ENCODE peak calls at places on chromosomes 4 and X, in nine cellular contexts. L is occipital lobe, S is aorta, A is A549, K is left colon, N is GM04504, G is NCI-H2081, Q is choroid plexus epithelial cell, Y is heart right ventricle. O is an unnamed sample.

GRCh38 chr4:78343682-78344081 is 207.9 kb upstream of the ANXA3 start:
- DNase-seq in N (no peak), Q (no peak), K (no peak), Y (no peak), S (no peak), G (no peak), L (peak), A (no peak), O (no peak)

GRCh38 chr4:90186229-90186628 is 59.0 kb downstream of the CCSER1 start:
- DNase-seq in A (no peak), N (no peak), Y (no peak), L (no peak), S (no peak), Q (no peak), G (no peak), K (no peak), O (no peak)

GRCh38 chr4:76996445-76996844 is 46.9 kb downstream of the SEPTIN11 start:
- DNase-seq in A (no peak), Q (no peak), N (no peak), Y (no peak), L (no peak), S (no peak), G (no peak), K (no peak), O (no peak)

GRCh38 chr4:154465085-154465484 is 26.5 kb downstream of the DCHS2 start:
- DNase-seq in Y (no peak), A (no peak), G (no peak), K (no peak), N (no peak), Q (no peak), S (no peak), L (no peak), O (no peak)

GRCh38 chrX:68842781-68843581 is 14.2 kb downstream of the EFNB1 start:
- DNase-seq in L (no peak), Y (no peak), G (no peak), K (peak), Q (peak), A (no peak), N (no peak), S (peak), O (no peak)

GRCh38 chr4:110009526-110009925 is 96.8 kb downstream of the EGF start:
- DNase-seq in S (no peak), A (no peak), Y (no peak), K (no peak), Q (no peak), N (no peak), G (no peak), L (no peak), O (no peak)

GRCh38 chr4:1356181-1356998 is 9.4 kb downstream of the UVSSA start:
- DNase-seq in K (no peak), A (peak), L (no peak), N (no peak), Y (peak), G (peak), Q (peak), S (no peak), O (no peak)

GRCh38 chr4:72302981-72303704 is 265.9 kb downstream of the ADAMTS3 start:
- DNase-seq in S (no peak), L (peak), N (no peak), Q (peak), K (no peak), Y (no peak), G (peak), A (peak), O (peak)

GRCh38 chr4:29390921-29391320 is 1329.2 kb upstream of the PCDH7 start:
- DNase-seq in G (no peak), S (no peak), K (no peak), N (no peak), Y (no peak), Q (no peak), L (no peak), A (no peak), O (no peak)

GRCh38 chr4:110475881-110476818 is at the start of gene ENPEP:
- DNase-seq in S (peak), L (peak), N (no peak), K (no peak), A (no peak), Q (peak), G (no peak), Y (peak), O (no peak)

GRCh38 chr4:117626664-117627063 is 407.6 kb upstream of the NDST3 start:
- DNase-seq in G (no peak), N (no peak), A (no peak), Y (no peak), S (no peak), L (no peak), Q (no peak), K (no peak), O (no peak)

GRCh38 chr4:86218721-86219481 is 141.0 kb downstream of the MAPK10 start:
- DNase-seq in N (no peak), K (no peak), L (no peak), S (no peak), Y (no peak), A (no peak), Q (peak), G (peak), O (peak)